ENCODE peak calls at places on chromosomes 5 and 9, in four cellular contexts. Q, A, K and G are unnamed samples.

GRCh38 chr9:34577635-34578240 is 11.8 kb downstream of the CNTFR start:
- DNase-seq in Q (peak), K (no peak), A (no peak), G (no peak)

GRCh38 chr9:95477441-95477840 is 39.3 kb downstream of the PTCH1 start:
- DNase-seq in Q (no peak), A (peak), K (no peak), G (no peak)

GRCh38 chr5:14417792-14418765 is 163.5 kb upstream of the OTULINL start:
- DNase-seq in A (no peak), Q (no peak), K (peak), G (no peak)

GRCh38 chr5:43602456-43602817 is 543 bp upstream of the NNT start:
- DNase-seq in K (peak), Q (peak), A (no peak), G (no peak)

GRCh38 chr5:115465416-115465815 is 79.2 kb downstream of the FEM1C start:
- DNase-seq in K (peak), A (no peak), Q (no peak), G (no peak)

GRCh38 chr5:181044662-181045305 is 4.7 kb downstream of the BTNL9 start:
- DNase-seq in K (no peak), A (peak), Q (no peak), G (peak)

GRCh38 chr9:79799691-79800345 is 228.1 kb downstream of the TLE4 start:
- DNase-seq in Q (peak), K (peak), A (no peak), G (no peak)

GRCh38 chr5:139148306-139148705 is 49.9 kb downstream of the SIL1 start:
- DNase-seq in K (no peak), A (peak), Q (no peak), G (no peak)

GRCh38 chr5:42944989-42945388 is 95.1 kb downstream of the ANXA2R start:
- DNase-seq in K (peak), A (no peak), Q (no peak), G (no peak)

GRCh38 chr5:33306758-33307157 is 134.0 kb upstream of the TARS1 start:
- DNase-seq in K (peak), Q (no peak), A (no peak), G (no peak)

GRCh38 chr5:170148430-170149205 is 42.9 kb downstream of the FOXI1 start:
- DNase-seq in A (peak), K (no peak), Q (no peak), G (no peak)

GRCh38 chr9:16102154-16102553 is 549.3 kb downstream of the CCDC171 start:
- DNase-seq in A (no peak), K (no peak), Q (no peak), G (no peak)

GRCh38 chr9:89881431-89881830 is 276.6 kb downstream of the GADD45G start:
- DNase-seq in Q (no peak), A (peak), K (no peak), G (no peak)

GRCh38 chr9:78029601-78030552 is 1.7 kb downstream of the GNAQ start:
- DNase-seq in A (no peak), K (peak), Q (peak), G (peak)

GRCh38 chr5:107553063-107553676 is 117.6 kb downstream of the EFNA5 start:
- DNase-seq in K (peak), A (no peak), Q (peak), G (no peak)

GRCh38 chr5:4330327-4330726 is 734.7 kb downstream of the IRX1 start:
- DNase-seq in Q (no peak), K (no peak), A (no peak), G (no peak)

GRCh38 chr9:14205463-14205862 is 108.5 kb downstream of the NFIB start:
- DNase-seq in K (peak), Q (no peak), A (no peak), G (no peak)

GRCh38 chr5:82092-82491 is 9.9 kb upstream of the PLEKHG4B start:
- DNase-seq in Q (no peak), A (peak), K (peak), G (no peak)

GRCh38 chr9:76987594-76988200 is 31.8 kb upstream of the FOXB2 start:
- DNase-seq in Q (peak), A (no peak), K (peak), G (no peak)

GRCh38 chr5:56479701-56480304 is 246.7 kb upstream of the ANKRD55 start:
- DNase-seq in A (no peak), Q (no peak), K (no peak), G (no peak)

GRCh38 chr9:81537964-81538363 is 151.4 kb downstream of the TLE1 start:
- DNase-seq in K (peak), A (no peak), Q (no peak), G (no peak)

GRCh38 chr5:15234366-15234765 is 265.6 kb upstream of the FBXL7 start:
- DNase-seq in K (no peak), Q (no peak), A (no peak), G (no peak)

GRCh38 chr5:174825587-174825986 is 101.2 kb downstream of the MSX2 start:
- DNase-seq in A (no peak), K (peak), Q (no peak), G (no peak)

GRCh38 chr9:132806306-132806705 is 71.8 kb downstream of the AK8 start:
- DNase-seq in K (no peak), Q (no peak), A (peak), G (no peak)

GRCh38 chr5:173499471-173500212 is 116.8 kb downstream of the BOD1 start:
- DNase-seq in Q (peak), A (no peak), K (no peak), G (no peak)

GRCh38 chr5:133777951-133778350 is 165.6 kb upstream of the FSTL4 start:
- DNase-seq in A (peak), K (no peak), Q (no peak), G (no peak)